ENCODE peak calls at places on chromosomes 4 and X, in seven cellular contexts. L is uterus; C is MCF 10A; U is left kidney; X is activated naive CD4-positive, alpha-beta T cell treated with anti-CD3 and anti-CD28 coated beads, Interleukin-2, amount 50 U/mL, for 16 hours; H is EL; Y is skeletal muscle cell. Q is an unnamed sample.

GRCh38 chr4:98293089-98293887 is 32.1 kb downstream of the RAP1GDS1 start:
- DNase-seq in L (no peak), H (peak; percentile 5), U (peak; percentile 2), X (no peak), C (no peak), Y (no peak), Q (peak; percentile 24)

GRCh38 chr4:3461515-3462291 is 1.4 kb upstream of the DOK7 start:
- DNase-seq in L (no peak), X (no peak), U (peak; percentile 82), H (no peak), Y (peak; percentile 49), C (peak; percentile 91), Q (no peak)

GRCh38 chr4:186840771-186841301 is 117.2 kb upstream of the FAT1 start:
- DNase-seq in X (no peak), C (no peak), U (no peak), H (no peak), Y (no peak), L (peak; percentile 43), Q (no peak)

GRCh38 chr4:42361475-42361874 is 35.8 kb upstream of the SHISA3 start:
- DNase-seq in X (no peak), U (peak; percentile 69), L (no peak), C (no peak), H (no peak), Y (no peak), Q (no peak)

GRCh38 chr4:94368459-94368858 is 25.8 kb upstream of the HPGDS start:
- DNase-seq in H (no peak), C (no peak), Y (no peak), U (no peak), L (no peak), X (no peak), Q (no peak)

GRCh38 chrX:40273356-40274050 is 175.7 kb upstream of the BCOR start:
- DNase-seq in U (peak; percentile 73), L (peak; percentile 40), C (no peak), X (no peak), Y (no peak), H (no peak), Q (peak; percentile 42)

GRCh38 chrX:8971116-8971515 is 62.8 kb downstream of the FAM9B start:
- DNase-seq in X (no peak), H (peak; percentile 53), L (no peak), C (peak; percentile 67), U (peak; percentile 29), Y (no peak), Q (peak; percentile 15)

GRCh38 chrX:118698516-118699247 is 28.7 kb upstream of the IL13RA1 start:
- DNase-seq in X (no peak), Y (no peak), L (no peak), C (no peak), U (no peak), H (peak; percentile 32), Q (no peak)

GRCh38 chr4:7381221-7381889 is 53.4 kb downstream of the PSAPL1 start:
- DNase-seq in Y (no peak), L (no peak), U (no peak), X (peak; percentile 6), C (peak; percentile 25), H (peak; percentile 32), Q (no peak)

GRCh38 chr4:20809796-20810195 is 109.5 kb downstream of the PACRGL start:
- DNase-seq in C (peak; percentile 90), X (no peak), Y (no peak), L (no peak), H (no peak), U (peak; percentile 20), Q (no peak)

GRCh38 chr4:7397206-7398103 is 37.3 kb downstream of the PSAPL1 start:
- DNase-seq in L (peak; percentile 10), C (peak; percentile 79), Y (no peak), X (no peak), U (no peak), H (no peak), Q (peak; percentile 69)

GRCh38 chr4:182916483-182917181 is 554 bp downstream of the DCTD start:
- DNase-seq in L (peak; percentile 62), X (no peak), U (peak; percentile 84), Y (no peak), C (peak; percentile 55), H (peak; percentile 77), Q (peak; percentile 70)

GRCh38 chr4:23039813-23040212 is 347.1 kb downstream of the GBA3 start:
- DNase-seq in X (no peak), H (no peak), U (no peak), Y (no peak), L (no peak), C (no peak), Q (peak; percentile 40)

GRCh38 chr4:66574145-66574978 is 904.1 kb upstream of the EPHA5 start:
- DNase-seq in Y (no peak), L (no peak), C (peak; percentile 6), X (no peak), U (no peak), H (peak; percentile 78), Q (peak; percentile 95)

GRCh38 chrX:68832101-68832416 is 3.2 kb downstream of the EFNB1 start:
- DNase-seq in C (peak; percentile 71), U (peak; percentile 68), H (peak; percentile 68), X (peak; percentile 19), L (peak; percentile 51), Y (peak; percentile 46), Q (peak; percentile 73)

GRCh38 chr4:26916195-26916594 is 55.6 kb downstream of the STIM2 start:
- DNase-seq in L (no peak), H (peak; percentile 31), C (peak; percentile 17), X (no peak), U (no peak), Y (peak; percentile 5), Q (no peak)

GRCh38 chr4:109728385-109728784 is 1.5 kb downstream of the PLA2G12A start:
- DNase-seq in C (no peak), L (no peak), X (no peak), H (no peak), U (no peak), Y (no peak), Q (no peak)

GRCh38 chrX:20265726-20266681 is 705 bp downstream of the RPS6KA3 start:
- DNase-seq in Y (no peak), X (peak; percentile 23), L (peak; percentile 34), C (peak; percentile 28), H (no peak), U (peak; percentile 50), Q (no peak)

GRCh38 chr4:110163327-110164070 is 34.9 kb downstream of the ELOVL6 start:
- DNase-seq in U (no peak), X (no peak), H (peak; percentile 83), Y (peak; percentile 16), L (no peak), C (peak; percentile 33), Q (peak; percentile 91)

GRCh38 chr4:96305030-96305429 is 465.1 kb downstream of the PDHA2 start:
- DNase-seq in H (no peak), Y (no peak), C (no peak), X (no peak), U (no peak), L (no peak), Q (no peak)

GRCh38 chr4:15024386-15024785 is 22.1 kb downstream of the CPEB2 start:
- DNase-seq in H (peak; percentile 20), Y (no peak), U (no peak), C (no peak), L (no peak), X (no peak), Q (peak; percentile 31)

GRCh38 chr4:124753941-124754581 is 41.5 kb upstream of the ANKRD50 start:
- DNase-seq in X (no peak), Y (peak; percentile 12), C (no peak), H (no peak), L (no peak), U (no peak), Q (no peak)

GRCh38 chrX:47992093-47992375 is 11.8 kb downstream of the ZNF182 start:
- DNase-seq in X (no peak), Y (peak; percentile 1), H (peak; percentile 32), C (no peak), U (no peak), L (no peak), Q (no peak)

GRCh38 chrX:85084770-85085393 is 81.2 kb downstream of the APOOL start:
- DNase-seq in C (peak; percentile 44), Y (no peak), U (peak; percentile 29), L (no peak), H (peak; percentile 19), X (no peak), Q (peak; percentile 10)

GRCh38 chr4:150164956-150165355 is 86.7 kb downstream of the DCLK2 start:
- DNase-seq in C (no peak), U (no peak), X (no peak), Y (no peak), H (peak; percentile 60), L (no peak), Q (no peak)

GRCh38 chrX:150361777-150362351 is 1.3 kb upstream of the MAMLD1 start:
- DNase-seq in X (peak; percentile 22), Y (no peak), U (peak; percentile 24), C (peak; percentile 21), L (no peak), H (peak; percentile 59), Q (peak; percentile 25)

GRCh38 chrX:19776753-19777152 is 110.6 kb downstream of the SH3KBP1 start:
- DNase-seq in H (no peak), U (no peak), X (no peak), C (no peak), Y (no peak), L (no peak), Q (no peak)

GRCh38 chrX:69196666-69197065 is 31.4 kb upstream of the PJA1 start:
- DNase-seq in X (no peak), C (no peak), H (no peak), Y (no peak), L (no peak), U (no peak), Q (no peak)

GRCh38 chr4:154958621-154959358 is 177.7 kb downstream of the RBM46 start:
- DNase-seq in U (no peak), H (no peak), C (peak; percentile 39), X (no peak), L (peak; percentile 14), Y (peak; percentile 42), Q (no peak)

GRCh38 chr4:108303488-108304177 is 134.9 kb upstream of the LEF1 start:
- DNase-seq in C (peak; percentile 42), U (peak; percentile 22), X (no peak), H (peak; percentile 21), L (no peak), Y (no peak), Q (peak; percentile 71)

GRCh38 chrX:47751670-47752069 is 85.0 kb upstream of the ZNF81 start:
- DNase-seq in U (peak; percentile 35), H (peak; percentile 13), C (peak; percentile 45), X (peak; percentile 37), Y (no peak), L (no peak), Q (no peak)